ENCODE peak calls at places on chromosomes 11 and 22, in ten cellular contexts. O, R, A, Q, T, H, Z, B, K and L are unnamed samples.

GRCh38 chr11:127965947-127966668 is 621.2 kb downstream of the ETS1 start:
- DNase-seq in R (no peak), Z (no peak), T (peak), H (no peak), O (no peak), A (no peak), K (peak), B (no peak), Q (no peak), L (peak)

GRCh38 chr11:86294026-86294425 is 8.0 kb upstream of the HIKESHI start:
- DNase-seq in B (no peak), O (no peak), T (no peak), A (no peak), Z (no peak), H (no peak), K (no peak), R (no peak), Q (no peak), L (no peak)

GRCh38 chr11:11620966-11621880 is 582 bp downstream of the GALNT18 start:
- DNase-seq in A (no peak), R (peak), T (peak), Z (no peak), O (peak), B (peak), Q (peak), K (no peak), H (peak), L (peak)

GRCh38 chr11:127042445-127042844 is 41.9 kb upstream of the KIRREL3 start:
- DNase-seq in H (no peak), B (no peak), R (no peak), Z (peak), Q (no peak), K (no peak), O (no peak), A (no peak), T (no peak), L (no peak)

GRCh38 chr11:65571940-65572339 is 398 bp upstream of the FAM89B start:
- DNase-seq in H (no peak), K (peak), Q (no peak), R (peak), O (no peak), B (no peak), Z (no peak), T (peak), A (no peak), L (peak)

GRCh38 chr22:39327995-39328754 is 8.8 kb upstream of the RPL3 start:
- DNase-seq in B (no peak), Q (no peak), O (no peak), K (no peak), A (no peak), R (no peak), Z (no peak), H (no peak), T (no peak), L (no peak)

GRCh38 chr11:9887492-9887891 is 223.6 kb downstream of the SWAP70 start:
- DNase-seq in T (no peak), B (no peak), H (no peak), Q (no peak), A (no peak), O (no peak), R (no peak), K (no peak), Z (no peak), L (no peak)

GRCh38 chr11:16572946-16573345 is 165.5 kb upstream of the C11orf58 start:
- DNase-seq in Z (no peak), R (no peak), A (no peak), H (no peak), Q (no peak), T (no peak), B (no peak), K (no peak), O (no peak), L (no peak)

GRCh38 chr11:72119188-72119587 is 6.7 kb upstream of the ANAPC15 start:
- DNase-seq in B (no peak), O (no peak), A (no peak), K (no peak), H (no peak), R (peak), Q (no peak), T (no peak), Z (no peak), L (no peak)

GRCh38 chr11:65814960-65815565 is 18.7 kb upstream of the SNX32 start:
- DNase-seq in Z (no peak), Q (no peak), R (no peak), A (no peak), T (no peak), H (no peak), K (no peak), O (no peak), B (no peak), L (no peak)

GRCh38 chr11:68204402-68204801 is 8.7 kb downstream of the KMT5B start:
- DNase-seq in Z (no peak), H (no peak), R (no peak), O (no peak), T (no peak), K (no peak), B (no peak), Q (no peak), A (no peak), L (no peak)

GRCh38 chr11:130641884-130642283 is 193.4 kb downstream of the ADAMTS15 start:
- DNase-seq in O (no peak), H (no peak), T (no peak), Q (no peak), Z (no peak), K (no peak), B (no peak), A (no peak), R (no peak), L (no peak)

GRCh38 chr11:76629133-76629852 is 41.3 kb downstream of the LRRC32 start:
- DNase-seq in Z (no peak), O (peak), B (peak), A (no peak), K (peak), Q (no peak), H (peak), T (peak), R (peak), L (peak)

GRCh38 chr11:46294365-46295309 is 17.2 kb downstream of the CREB3L1 start:
- DNase-seq in T (peak), O (no peak), H (no peak), R (no peak), K (peak), Q (no peak), A (no peak), B (no peak), Z (peak), L (no peak)

GRCh38 chr11:64234840-64235379 is 526 bp downstream of the VEGFB start:
- DNase-seq in Q (no peak), O (no peak), H (peak), K (no peak), B (peak), A (no peak), Z (no peak), R (peak), T (no peak), L (no peak)

GRCh38 chr11:67053896-67054850 is 2.5 kb upstream of the RHOD start:
- DNase-seq in R (peak), A (no peak), B (peak), Z (no peak), O (peak), Q (peak), T (peak), H (no peak), K (peak), L (peak)

GRCh38 chr22:20403779-20404140 is 9.8 kb downstream of the ZNF74 start:
- DNase-seq in O (no peak), R (no peak), H (no peak), Z (no peak), A (no peak), K (no peak), Q (no peak), B (no peak), T (no peak), L (no peak)

GRCh38 chr11:2428322-2428795 is 16.0 kb downstream of the TRPM5 start:
- DNase-seq in O (peak), K (peak), Z (no peak), H (peak), Q (peak), R (peak), A (peak), T (peak), B (peak), L (peak)

GRCh38 chr11:19853901-19854300 is 141.3 kb downstream of the NAV2 start:
- DNase-seq in T (peak), O (no peak), Z (peak), Q (no peak), R (no peak), H (no peak), K (no peak), A (no peak), B (no peak), L (no peak)

GRCh38 chr11:62880803-62881578 is at the start of gene SLC3A2:
- DNase-seq in R (peak), T (peak), Z (peak), H (peak), K (peak), O (peak), B (peak), Q (peak), A (peak), L (peak)

GRCh38 chr11:64242920-64243854 is 2.3 kb downstream of the FKBP2 start:
- DNase-seq in T (no peak), B (no peak), K (no peak), O (no peak), Z (no peak), Q (no peak), A (no peak), H (no peak), R (peak), L (no peak)

GRCh38 chr11:131975624-131976420 is 605.4 kb downstream of the NTM start:
- DNase-seq in T (no peak), Q (no peak), K (no peak), H (no peak), O (no peak), B (no peak), A (no peak), R (no peak), Z (no peak), L (no peak)

GRCh38 chr22:36197065-36197440 is 4.6 kb downstream of the APOL4 start:
- DNase-seq in Z (no peak), H (peak), B (peak), K (peak), O (no peak), R (peak), T (peak), Q (no peak), A (no peak), L (no peak)

GRCh38 chr22:47303161-47303890 is 540.9 kb downstream of the TBC1D22A start:
- DNase-seq in T (no peak), K (no peak), B (no peak), H (no peak), R (no peak), Q (no peak), Z (no peak), O (no peak), A (no peak), L (no peak)

GRCh38 chr11:79060081-79060480 is 380.7 kb downstream of the TENM4 start:
- DNase-seq in O (no peak), R (no peak), T (no peak), B (no peak), Z (no peak), A (no peak), K (no peak), H (no peak), Q (no peak), L (no peak)

DNA sequence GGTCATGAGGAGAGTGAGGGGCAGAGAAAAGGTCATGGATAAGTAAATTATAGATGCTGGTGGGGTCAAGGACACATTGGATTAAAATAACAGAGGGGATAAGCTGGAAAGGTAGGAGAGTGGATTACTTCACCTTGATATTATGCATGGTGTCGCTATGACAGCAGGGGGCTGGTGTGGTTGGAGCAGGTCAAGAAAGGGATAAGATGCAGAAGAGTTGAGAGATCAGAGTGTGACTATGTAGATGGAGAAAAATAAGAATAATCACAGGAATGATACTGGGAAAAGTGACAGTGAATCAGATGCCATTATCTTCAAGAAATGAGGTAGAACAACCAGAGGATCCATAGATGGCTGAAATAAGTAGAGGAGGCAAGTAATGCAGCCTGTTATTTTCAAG is 29.4 kb upstream of the AMOTL1 start:
- DNase-seq in H (no peak), T (no peak), K (no peak), A (no peak), B (no peak), O (no peak), Q (no peak), Z (no peak), R (no peak), L (no peak)
- H3K4me3 ChIP-seq in H (no peak), T (no peak), K (no peak), A (no peak), B (no peak), O (no peak), Q (no peak), Z (no peak), R (no peak), L (no peak)

GRCh38 chr11:36347384-36347906 is 51.4 kb downstream of the PRR5L start:
- DNase-seq in K (no peak), T (no peak), B (no peak), H (no peak), A (no peak), O (no peak), Z (no peak), R (no peak), Q (no peak), L (no peak)
- H3K4me3 ChIP-seq in K (no peak), T (no peak), B (no peak), H (no peak), A (no peak), O (no peak), Z (no peak), R (no peak), Q (no peak), L (no peak)

DNA sequence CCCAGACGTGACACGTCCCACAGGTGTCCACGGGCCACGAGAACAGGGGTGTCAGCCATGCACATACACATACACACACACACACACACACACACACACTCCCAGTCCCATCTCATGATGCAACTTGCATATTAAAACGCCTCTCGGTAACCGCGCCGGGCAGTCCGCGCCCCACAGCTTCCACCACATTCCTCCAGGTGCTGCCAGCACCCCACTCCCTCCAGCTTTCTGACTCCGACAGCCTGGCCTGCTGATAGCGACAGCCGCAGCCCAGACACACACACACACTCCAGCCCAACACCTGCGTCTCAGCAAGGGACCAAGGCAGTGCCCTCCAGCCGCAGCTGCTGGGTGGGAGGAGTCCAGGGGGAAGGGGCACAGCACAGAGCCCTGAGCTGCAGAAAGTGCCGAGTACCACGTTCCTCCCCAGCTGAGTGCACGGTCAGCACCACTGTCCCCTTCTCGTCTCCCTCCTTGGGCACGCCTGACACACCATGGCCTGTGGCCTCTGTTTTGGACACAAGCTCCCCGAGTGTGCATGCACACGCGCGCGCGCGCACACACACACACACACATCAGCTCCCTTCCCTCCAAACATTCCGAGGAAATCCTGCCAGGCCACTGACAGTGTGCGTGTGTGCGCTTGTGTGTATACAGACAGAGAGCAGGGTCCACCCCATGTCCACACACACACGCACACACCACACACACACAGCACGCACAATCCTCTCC is 1.3 kb downstream of the ELFN2 start:
- DNase-seq in A (no peak), Z (no peak), O (no peak), T (peak), R (peak), Q (no peak), H (no peak), B (no peak), K (no peak), L (no peak)
- H3K4me3 ChIP-seq in A (no peak), Z (peak), O (no peak), T (no peak), R (no peak), Q (peak), H (no peak), B (no peak), K (no peak), L (peak)

DNA sequence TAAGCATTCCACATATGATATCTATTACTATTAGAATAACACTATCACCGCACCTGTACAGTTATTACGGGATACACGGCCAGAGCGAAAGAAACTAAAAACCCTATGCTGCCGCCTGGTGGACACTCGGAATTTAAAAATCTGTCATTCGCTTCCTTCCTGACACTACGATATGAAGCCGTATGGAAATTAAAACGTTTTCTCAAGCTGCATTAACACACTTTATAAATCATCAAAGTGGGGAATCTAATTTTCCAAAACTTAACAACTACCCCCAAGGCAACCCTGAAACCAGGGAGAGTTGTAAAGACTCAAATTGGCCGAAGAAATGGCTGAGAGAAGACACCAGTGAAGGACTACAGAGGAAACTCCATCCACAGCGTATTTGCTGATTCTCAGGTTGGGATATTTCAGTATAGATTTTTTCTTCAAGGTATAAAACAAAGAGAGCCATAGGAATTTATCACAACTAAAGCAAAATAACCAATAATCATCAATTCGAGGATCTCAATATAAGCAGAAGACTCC is 1.4 kb downstream of the CCDC73 start:
- DNase-seq in B (peak), Q (peak), O (peak), T (peak), K (peak), Z (no peak), A (peak), H (peak), R (peak), L (peak)
- H3K4me3 ChIP-seq in B (no peak), Q (no peak), O (no peak), T (no peak), K (peak), Z (no peak), A (peak), H (no peak), R (no peak), L (no peak)

GRCh38 chr11:33965032-33965431 is 73.2 kb upstream of the LMO2 start:
- DNase-seq in Z (no peak), K (no peak), A (no peak), B (no peak), Q (no peak), T (no peak), R (no peak), O (no peak), H (no peak), L (no peak)
- H3K4me3 ChIP-seq in Z (no peak), K (no peak), A (no peak), B (no peak), Q (no peak), T (no peak), R (no peak), O (no peak), H (no peak), L (no peak)

GRCh38 chr11:114159320-114159719 is 99.8 kb downstream of the ZBTB16 start:
- DNase-seq in T (no peak), Z (no peak), K (no peak), B (no peak), Q (no peak), H (no peak), R (no peak), A (no peak), O (no peak), L (peak)

GRCh38 chr11:114160884-114161283 is 101.4 kb downstream of the ZBTB16 start:
- DNase-seq in Q (no peak), B (no peak), A (no peak), H (no peak), T (peak), O (no peak), R (no peak), K (no peak), Z (no peak), L (peak)

GRCh38 chr11:114158886-114159285 is 99.4 kb downstream of the ZBTB16 start:
- DNase-seq in Q (no peak), B (no peak), Z (no peak), K (no peak), H (no peak), O (no peak), A (no peak), R (no peak), T (no peak), L (no peak)

GRCh38 chr11:114161486-114162250 is 102.2 kb downstream of the ZBTB16 start:
- DNase-seq in O (no peak), K (no peak), B (no peak), H (no peak), R (no peak), Q (no peak), T (no peak), Z (no peak), A (no peak), L (no peak)

GRCh38 chr11:114159802-114160588 is 100.5 kb downstream of the ZBTB16 start:
- DNase-seq in A (peak), H (peak), O (peak), B (peak), Q (peak), Z (peak), R (peak), K (peak), T (peak), L (peak)
- H3K4me3 ChIP-seq in A (no peak), H (peak), O (no peak), B (no peak), Q (no peak), Z (no peak), R (no peak), K (peak), T (no peak), L (no peak)